ENCODE peak calls at places on chromosomes 12 and 14, in eight cellular contexts. Q is CD8-positive, alpha-beta memory T cell; A is NAMALWA; T is germinal center; I is stimulated activated naive CD8-positive, alpha-beta T cell treated with anti-CD3 and anti-CD28 coated beads, Interleukin-15, Interleukin-2, amounts not matched to agents 100 U/mL and 50 U/mL, for 24 hours; Y is body of pancreas; M is astrocyte; F is amniotic epithelial cell. G is an unnamed sample.

GRCh38 chr12:83031301-83031700 is 344.6 kb downstream of the TMTC2 start:
- DNase-seq in Q (no peak), A (no peak), T (no peak), I (no peak), Y (no peak), M (no peak), F (no peak), G (no peak)

GRCh38 chr12:116880213-116880816 is 926 bp downstream of the HRK start:
- DNase-seq in Q (no peak), A (peak), T (no peak), I (no peak), Y (no peak), M (no peak), F (no peak), G (no peak)

GRCh38 chr12:79618848-79619404 is 71.8 kb downstream of the PAWR start:
- DNase-seq in Q (no peak), A (no peak), T (no peak), I (no peak), Y (no peak), M (peak), F (peak), G (no peak)

GRCh38 chr12:49548822-49549648 is 10.2 kb downstream of the KCNH3 start:
- DNase-seq in Q (peak), A (no peak), T (peak), I (peak), Y (no peak), M (no peak), F (no peak), G (no peak)

GRCh38 chr12:120118710-120119097 is 2.2 kb upstream of the RAB35 start:
- DNase-seq in Q (no peak), A (peak), T (no peak), I (no peak), Y (no peak), M (no peak), F (peak), G (no peak)

GRCh38 chr12:94650143-94651056 is at the start of gene TMCC3:
- DNase-seq in Q (peak), A (no peak), T (peak), I (peak), Y (peak), M (no peak), F (peak), G (no peak)

GRCh38 chr12:46944104-46944503 is 118.3 kb upstream of the SLC38A4 start:
- DNase-seq in Q (no peak), A (peak), T (no peak), I (no peak), Y (peak), M (peak), F (peak), G (no peak)

GRCh38 chr14:67490201-67490600 is 1.7 kb upstream of the TMEM229B start:
- DNase-seq in Q (no peak), A (no peak), T (no peak), I (no peak), Y (peak), M (no peak), F (peak), G (no peak)

GRCh38 chr14:50364792-50365191 is 31.9 kb downstream of the CDKL1 start:
- DNase-seq in Q (no peak), A (no peak), T (no peak), I (no peak), Y (no peak), M (no peak), F (no peak), G (no peak)

GRCh38 chr12:100128509-100128908 is 14.2 kb downstream of the BLTP3B start:
- DNase-seq in Q (no peak), A (no peak), T (no peak), I (no peak), Y (peak), M (peak), F (peak), G (no peak)

GRCh38 chr14:33959692-33960151 is 8.8 kb upstream of the EGLN3 start:
- DNase-seq in Q (no peak), A (no peak), T (no peak), I (no peak), Y (no peak), M (no peak), F (peak), G (no peak)

G was measured in Karpas-422.